ENCODE peak calls at places on chromosomes 6 and 20, in four cellular contexts. One of them, this sample, is unnamed.

GRCh38 chr6:46039646-46040045 is 24.0 kb upstream of the CLIC5 start:
- DNase-seq in IMR-90: no peak
- DNase-seq in HCT116: no peak
- DNase-seq in MCF 10A: no peak
- DNase-seq in this sample: no peak

GRCh38 chr6:31763617-31763940 is 1.1 kb downstream of the SAPCD1 start:
- DNase-seq in IMR-90: peak
- DNase-seq in HCT116: no peak
- DNase-seq in MCF 10A: peak
- DNase-seq in this sample: no peak

GRCh38 chr6:117265425-117266266 is at the start of gene VGLL2:
- DNase-seq in IMR-90: peak
- DNase-seq in HCT116: no peak
- DNase-seq in MCF 10A: peak
- DNase-seq in this sample: no peak

GRCh38 chr20:58017237-58017969 is 211.1 kb downstream of the ANKRD60 start:
- DNase-seq in IMR-90: peak
- DNase-seq in HCT116: peak
- DNase-seq in MCF 10A: peak
- DNase-seq in this sample: peak

GRCh38 chr6:154352898-154353585 is 3.6 kb downstream of the IPCEF1 start:
- DNase-seq in IMR-90: no peak
- DNase-seq in HCT116: no peak
- DNase-seq in MCF 10A: no peak
- DNase-seq in this sample: no peak

GRCh38 chr20:61724376-61724775 is 341.3 kb downstream of the TAF4 start:
- DNase-seq in IMR-90: no peak
- DNase-seq in HCT116: no peak
- DNase-seq in MCF 10A: no peak
- DNase-seq in this sample: peak

GRCh38 chr20:17995967-17996819 is 27.4 kb downstream of the MGME1 start:
- DNase-seq in IMR-90: peak
- DNase-seq in HCT116: peak
- DNase-seq in MCF 10A: peak
- DNase-seq in this sample: peak

GRCh38 chr20:53149652-53150205 is 177.6 kb downstream of the TSHZ2 start:
- DNase-seq in IMR-90: no peak
- DNase-seq in HCT116: no peak
- DNase-seq in MCF 10A: no peak
- DNase-seq in this sample: no peak

GRCh38 chr6:24321538-24322162 is 36.2 kb downstream of the DCDC2 start:
- DNase-seq in IMR-90: no peak
- DNase-seq in HCT116: no peak
- DNase-seq in MCF 10A: no peak
- DNase-seq in this sample: no peak

GRCh38 chr20:5393218-5393870 is 76.6 kb upstream of the PROKR2 start:
- DNase-seq in IMR-90: no peak
- DNase-seq in HCT116: no peak
- DNase-seq in MCF 10A: no peak
- DNase-seq in this sample: no peak

GRCh38 chr20:32820000-32820697 is 395 bp downstream of the MAPRE1 start:
- DNase-seq in IMR-90: peak
- DNase-seq in HCT116: peak
- DNase-seq in MCF 10A: peak
- DNase-seq in this sample: peak

GRCh38 chr20:32505723-32506473 is 79.2 kb downstream of the NOL4L start:
- DNase-seq in IMR-90: no peak
- DNase-seq in HCT116: no peak
- DNase-seq in MCF 10A: no peak
- DNase-seq in this sample: no peak

GRCh38 chr6:127539292-127539691 is 20.2 kb upstream of the MTCL3 start:
- DNase-seq in IMR-90: peak
- DNase-seq in HCT116: no peak
- DNase-seq in MCF 10A: peak
- DNase-seq in this sample: no peak

GRCh38 chr6:75376347-75377024 is 91.9 kb upstream of the TMEM30A start:
- DNase-seq in IMR-90: peak
- DNase-seq in HCT116: no peak
- DNase-seq in MCF 10A: no peak
- DNase-seq in this sample: no peak

GRCh38 chr20:59120919-59121318 is 42.7 kb upstream of the ZNF831 start:
- DNase-seq in IMR-90: no peak
- DNase-seq in HCT116: no peak
- DNase-seq in MCF 10A: no peak
- DNase-seq in this sample: no peak

GRCh38 chr20:48621256-48622078 is 206.3 kb downstream of the PREX1 start:
- DNase-seq in IMR-90: peak
- DNase-seq in HCT116: no peak
- DNase-seq in MCF 10A: no peak
- DNase-seq in this sample: peak

GRCh38 chr6:2764610-2765165 is 505 bp upstream of the WRNIP1 start:
- DNase-seq in IMR-90: peak
- DNase-seq in HCT116: no peak
- DNase-seq in MCF 10A: peak
- DNase-seq in this sample: peak

GRCh38 chr20:50127587-50128519 is 14.9 kb upstream of the UBE2V1 start:
- DNase-seq in IMR-90: no peak
- DNase-seq in HCT116: no peak
- DNase-seq in MCF 10A: no peak
- DNase-seq in this sample: no peak

GRCh38 chr6:138546733-138547185 is 47.5 kb upstream of the NHSL1 start:
- DNase-seq in IMR-90: peak
- DNase-seq in HCT116: no peak
- DNase-seq in MCF 10A: peak
- DNase-seq in this sample: no peak

GRCh38 chr6:88220493-88220892 is 54.3 kb upstream of the CNR1 start:
- DNase-seq in IMR-90: no peak
- DNase-seq in HCT116: no peak
- DNase-seq in MCF 10A: peak
- DNase-seq in this sample: no peak

GRCh38 chr6:138945354-138945753 is 42.7 kb downstream of the REPS1 start:
- DNase-seq in IMR-90: no peak
- DNase-seq in HCT116: no peak
- DNase-seq in MCF 10A: no peak
- DNase-seq in this sample: peak

GRCh38 chr6:97437087-97437486 is 154.1 kb upstream of the MMS22L start:
- DNase-seq in IMR-90: peak
- DNase-seq in HCT116: peak
- DNase-seq in MCF 10A: peak
- DNase-seq in this sample: no peak

GRCh38 chr6:46175446-46175845 is 4.7 kb upstream of the ENPP5 start:
- DNase-seq in IMR-90: no peak
- DNase-seq in HCT116: no peak
- DNase-seq in MCF 10A: no peak
- DNase-seq in this sample: no peak

GRCh38 chr6:157380458-157380778 is 572 bp upstream of the ZDHHC14 start:
- DNase-seq in IMR-90: no peak
- DNase-seq in HCT116: no peak
- DNase-seq in MCF 10A: no peak
- DNase-seq in this sample: peak

DNA sequence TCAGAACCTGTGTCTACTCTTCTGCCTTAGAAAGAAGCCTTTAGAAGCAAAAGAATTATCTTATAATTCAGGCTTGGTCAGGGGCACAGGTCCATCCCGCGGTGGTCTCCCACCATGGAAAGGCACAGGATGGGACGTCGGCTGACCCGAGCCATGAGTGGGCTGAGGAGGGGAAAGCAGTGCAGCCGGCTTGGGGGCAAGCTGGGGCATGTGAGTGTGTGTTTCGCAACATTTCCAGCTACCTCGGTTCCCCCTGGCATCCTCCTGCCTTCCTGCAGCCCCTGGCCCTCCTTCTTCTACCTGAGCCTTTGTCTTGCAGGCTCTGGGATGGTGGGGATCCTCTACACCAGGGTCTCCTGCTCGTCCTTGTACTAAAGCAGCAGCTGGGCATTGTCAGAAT is 29.1 kb upstream of the FOXC1 start:
- DNase-seq in IMR-90: no peak
- DNase-seq in HCT116: no peak
- DNase-seq in MCF 10A: peak
- DNase-seq in this sample: no peak
- TF ChIP-seq CTCF in IMR-90: no peak
- TF ChIP-seq CTCF in HCT116: no peak
- TF ChIP-seq CTCF in MCF 10A: no peak
- TF ChIP-seq CTCF in this sample: no peak

GRCh38 chr6:37381579-37381978 is 27.8 kb downstream of the RNF8 start:
- DNase-seq in IMR-90: peak
- DNase-seq in HCT116: peak
- DNase-seq in MCF 10A: peak
- DNase-seq in this sample: peak
- TF ChIP-seq CTCF in IMR-90: peak
- TF ChIP-seq CTCF in HCT116: peak
- TF ChIP-seq CTCF in MCF 10A: peak
- TF ChIP-seq CTCF in this sample: peak

DNA sequence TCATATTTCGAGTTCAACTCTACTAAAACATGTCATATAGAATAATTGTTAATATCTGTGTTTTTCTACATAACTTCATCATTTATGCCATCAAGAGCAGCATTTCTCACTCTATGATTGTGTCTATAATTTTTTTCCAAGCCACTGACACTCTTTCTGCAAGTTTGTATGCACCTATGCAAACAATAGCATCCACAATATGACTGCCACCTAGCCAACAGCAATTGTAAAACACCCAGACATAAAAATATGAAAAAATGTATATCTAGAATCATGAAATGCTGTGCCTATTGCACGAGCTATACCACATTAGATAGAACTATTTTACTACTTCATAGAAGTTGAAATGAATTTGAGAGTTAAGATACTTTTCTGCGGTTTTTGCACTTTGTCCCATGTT is 286.5 kb upstream of the MARCKS start:
- DNase-seq in IMR-90: no peak
- DNase-seq in HCT116: no peak
- DNase-seq in MCF 10A: no peak
- DNase-seq in this sample: no peak
- TF ChIP-seq CTCF in IMR-90: no peak
- TF ChIP-seq CTCF in HCT116: peak
- TF ChIP-seq CTCF in MCF 10A: peak
- TF ChIP-seq CTCF in this sample: no peak

GRCh38 chr6:12890171-12890790 is 173.7 kb downstream of the PHACTR1 start:
- DNase-seq in IMR-90: no peak
- DNase-seq in HCT116: peak
- DNase-seq in MCF 10A: peak
- DNase-seq in this sample: peak
- TF ChIP-seq CTCF in IMR-90: peak
- TF ChIP-seq CTCF in HCT116: peak
- TF ChIP-seq CTCF in MCF 10A: peak
- TF ChIP-seq CTCF in this sample: peak

GRCh38 chr6:62889240-62889639 is 322.0 kb upstream of the FKBP1C start:
- DNase-seq in IMR-90: no peak
- DNase-seq in HCT116: no peak
- DNase-seq in MCF 10A: no peak
- DNase-seq in this sample: no peak

DNA sequence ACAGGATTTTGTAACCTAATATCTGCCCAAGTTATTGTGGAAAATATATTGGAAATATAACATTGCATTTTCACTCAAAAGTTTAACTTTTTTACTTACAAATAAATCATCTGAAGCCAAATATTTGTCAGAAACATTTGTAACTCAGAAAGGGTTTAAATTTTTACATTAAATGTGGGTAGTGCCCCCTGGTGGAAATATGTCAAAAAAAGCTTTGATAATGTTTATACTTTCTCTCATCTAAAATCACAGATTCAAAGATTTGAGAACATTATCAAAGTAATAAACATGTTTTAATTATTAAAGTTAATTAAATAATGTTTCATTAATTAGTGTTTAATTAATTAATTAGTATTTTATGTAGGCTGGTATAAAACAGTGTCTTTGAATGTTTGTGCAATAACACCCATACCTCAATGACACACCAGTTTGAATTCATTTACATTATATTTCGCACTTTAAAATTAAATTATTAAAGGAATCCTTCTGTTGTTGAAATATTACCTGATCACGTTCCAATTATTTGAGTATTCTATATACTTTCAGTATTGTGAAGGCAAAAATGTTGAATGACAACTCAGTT is 320.1 kb upstream of the FKBP1C start:
- DNase-seq in IMR-90: no peak
- DNase-seq in HCT116: no peak
- DNase-seq in MCF 10A: peak
- DNase-seq in this sample: peak
- TF ChIP-seq CTCF in IMR-90: peak
- TF ChIP-seq CTCF in HCT116: peak
- TF ChIP-seq CTCF in MCF 10A: peak
- TF ChIP-seq CTCF in this sample: no peak